ENCODE peak calls at places on chromosomes 4 and X, in six cellular contexts. T, J, E, P, I and D are unnamed samples.

GRCh38 chr4:4864940-4865704 is 5.7 kb downstream of the MSX1 start:
- DNase-seq in P (no peak), I (no peak), J (no peak), T (no peak), E (no peak), D (no peak)

GRCh38 chrX:82658492-82658891 is 849.6 kb upstream of the POU3F4 start:
- DNase-seq in I (no peak), E (no peak), J (no peak), P (no peak), T (no peak), D (no peak)

GRCh38 chrX:153598541-153599191 is at the start of gene CCNQ:
- DNase-seq in T (peak; percentile 14), I (no peak), J (peak; percentile 33), P (peak; percentile 19), E (no peak), D (peak; percentile 37)

GRCh38 chrX:32874839-32875238 is 336.5 kb downstream of the DMD start:
- DNase-seq in E (no peak), J (no peak), I (no peak), P (no peak), T (no peak), D (no peak)

GRCh38 chrX:9131066-9131465 is 97.1 kb upstream of the FAM9B start:
- DNase-seq in T (peak; percentile 28), I (no peak), P (no peak), J (no peak), E (no peak), D (no peak)

GRCh38 chrX:31038585-31039326 is 33.1 kb downstream of the FTHL17 start:
- DNase-seq in J (peak; percentile 63), T (peak; percentile 35), P (no peak), I (peak; percentile 1), E (peak; percentile 32), D (peak; percentile 47)

GRCh38 chr4:80586716-80587115 is 251.2 kb downstream of the CFAP299 start:
- DNase-seq in T (no peak), J (no peak), P (no peak), I (no peak), E (no peak), D (no peak)

GRCh38 chr4:3316146-3316545 is 23.3 kb downstream of the RGS12 start:
- DNase-seq in T (no peak), E (no peak), P (no peak), J (no peak), I (no peak), D (no peak)

GRCh38 chrX:18709833-18710232 is 2.4 kb downstream of the PPEF1 start:
- DNase-seq in E (no peak), J (no peak), T (no peak), P (no peak), I (no peak), D (no peak)

GRCh38 chr4:128166982-128167381 is 105.9 kb downstream of the LARP1B start:
- DNase-seq in I (no peak), E (no peak), J (no peak), P (no peak), T (no peak), D (no peak)

GRCh38 chrX:130057209-130057608 is 53.1 kb downstream of the ELF4 start:
- DNase-seq in T (no peak), I (no peak), J (peak; percentile 14), E (no peak), P (no peak), D (no peak)

GRCh38 chr4:31169851-31170250 is 449.7 kb downstream of the PCDH7 start:
- DNase-seq in I (no peak), J (no peak), P (no peak), T (no peak), E (no peak), D (no peak)

GRCh38 chr4:37873383-37873782 is 17.5 kb upstream of the TBC1D1 start:
- DNase-seq in T (peak; percentile 91), E (no peak), J (peak; percentile 88), I (no peak), P (no peak), D (no peak)

GRCh38 chr4:7197910-7198309 is 5.6 kb downstream of the SORCS2 start:
- DNase-seq in J (no peak), P (no peak), T (no peak), I (no peak), E (no peak), D (peak; percentile 42)

GRCh38 chr4:158176776-158177175 is 4.0 kb upstream of the GASK1B start:
- DNase-seq in I (no peak), E (no peak), T (no peak), J (no peak), P (no peak), D (no peak)

GRCh38 chr4:15149842-15150592 is 147.7 kb downstream of the CPEB2 start:
- DNase-seq in J (peak; percentile 83), T (peak; percentile 76), I (peak; percentile 46), E (peak; percentile 52), P (no peak), D (peak; percentile 78)

GRCh38 chrX:74924449-74925209 is 623 bp downstream of the NEXMIF start:
- DNase-seq in I (no peak), J (peak; percentile 5), T (no peak), P (peak; percentile 34), E (peak; percentile 37), D (peak; percentile 68)

GRCh38 chr4:143762511-143762910 is 62.0 kb upstream of the FREM3 start:
- DNase-seq in T (no peak), P (no peak), I (no peak), J (no peak), E (no peak), D (no peak)

GRCh38 chr4:151646322-151646721 is 114.5 kb downstream of the GATB start:
- DNase-seq in I (no peak), P (no peak), T (no peak), E (no peak), J (no peak), D (no peak)

GRCh38 chr4:110503588-110504435 is 27.9 kb downstream of the ENPEP start:
- DNase-seq in T (peak; percentile 45), J (peak; percentile 65), P (no peak), E (no peak), I (no peak), D (no peak)

GRCh38 chr4:101993841-101994221 is 203.3 kb downstream of the BANK1 start:
- DNase-seq in T (no peak), P (no peak), J (no peak), E (no peak), I (no peak), D (no peak)

GRCh38 chr4:16225139-16225538 is 1.1 kb downstream of the TAPT1 start:
- DNase-seq in P (no peak), J (peak; percentile 58), I (no peak), T (peak; percentile 58), E (no peak), D (no peak)

GRCh38 chr4:186201535-186202230 is 10.3 kb downstream of the CYP4V2 start:
- DNase-seq in J (peak; percentile 53), P (peak; percentile 52), I (no peak), T (peak; percentile 27), E (no peak), D (peak; percentile 40)

GRCh38 chrX:18598413-18598812 is 73.5 kb downstream of the RS1 start:
- DNase-seq in P (no peak), J (peak; percentile 7), E (no peak), T (no peak), I (no peak), D (no peak)

GRCh38 chr4:47490550-47490949 is 5.5 kb downstream of the ATP10D start:
- DNase-seq in T (peak; percentile 59), E (no peak), I (no peak), J (peak; percentile 62), P (no peak), D (peak; percentile 27)

GRCh38 chr4:137310593-137311490 is 221.5 kb downstream of the PCDH18 start:
- DNase-seq in P (no peak), T (peak; percentile 94), I (peak; percentile 41), J (peak; percentile 92), E (no peak), D (no peak)

GRCh38 chrX:150200820-150201287 is 162.3 kb upstream of the MAMLD1 start:
- DNase-seq in J (peak; percentile 97), P (no peak), I (peak; percentile 86), T (peak; percentile 99), E (no peak), D (no peak)

GRCh38 chrX:153635388-153635787 is 11.6 kb upstream of the DUSP9 start:
- DNase-seq in P (no peak), I (no peak), E (no peak), J (no peak), T (no peak), D (no peak)

GRCh38 chr4:115030281-115030680 is 83.1 kb downstream of the NDST4 start:
- DNase-seq in P (no peak), T (peak; percentile 10), J (no peak), I (no peak), E (no peak), D (no peak)

GRCh38 chr4:115028682-115029385 is 84.6 kb downstream of the NDST4 start:
- DNase-seq in J (no peak), T (no peak), I (no peak), E (no peak), P (no peak), D (no peak)
- TF ChIP-seq CTCF in J (no peak), T (no peak), I (no peak), E (no peak), P (no peak), D (no peak)

GRCh38 chrX:131854586-131854985 is 168.5 kb upstream of the STK26 start:
- DNase-seq in P (no peak), J (peak; percentile 4), E (no peak), T (peak; percentile 5), I (no peak), D (no peak)
- TF ChIP-seq CTCF in P (peak; percentile 55), J (no peak), E (peak; percentile 64), T (no peak), I (no peak), D (no peak)

DNA sequence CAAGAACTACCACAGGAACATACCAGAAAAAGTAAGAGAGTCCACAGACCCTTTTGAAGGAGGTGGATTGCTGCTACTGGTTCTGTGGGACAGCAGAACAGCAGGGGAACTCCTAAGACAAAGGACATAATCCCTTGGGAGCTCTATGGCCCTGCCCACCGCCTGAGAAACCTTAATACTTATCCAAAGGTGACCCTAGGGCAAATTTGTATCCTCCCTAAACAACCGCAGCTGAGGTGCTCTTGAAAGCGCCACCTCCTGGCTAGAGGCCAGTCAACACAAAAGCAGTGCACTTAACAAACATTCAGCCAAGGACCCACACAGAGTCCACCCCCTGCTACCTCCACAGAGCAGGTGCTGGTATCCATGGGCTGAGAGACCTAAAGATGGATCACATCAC is 136.8 kb downstream of the ADAM29 start:
- DNase-seq in I (no peak), E (no peak), P (no peak), J (no peak), T (no peak), D (no peak)
- TF ChIP-seq CTCF in I (no peak), E (no peak), P (no peak), J (no peak), T (no peak), D (no peak)

DNA sequence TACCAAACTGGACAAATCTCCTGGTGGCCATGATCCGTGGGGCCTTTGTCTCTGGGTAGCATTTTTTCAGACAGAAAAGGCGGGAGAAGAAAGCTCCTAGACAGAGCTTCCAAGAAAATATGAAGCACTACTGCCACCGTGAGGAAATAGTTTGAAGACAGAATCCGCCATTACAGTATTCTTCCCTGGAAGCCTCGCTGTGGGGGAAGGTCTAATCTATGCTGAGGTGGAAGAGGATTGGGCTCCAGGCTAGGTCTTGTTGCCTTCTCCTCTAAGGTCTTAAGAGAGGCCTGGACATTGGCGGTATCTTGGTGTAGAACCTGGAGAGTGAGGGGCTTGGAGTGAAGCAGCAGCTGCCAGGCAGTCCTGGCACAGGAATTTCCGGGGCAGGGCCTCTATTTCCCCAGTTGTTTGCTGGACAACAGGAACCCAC is 218.9 kb downstream of the OR13H1 start:
- DNase-seq in J (no peak), P (peak; percentile 11), E (no peak), T (peak; percentile 78), I (no peak), D (no peak)
- TF ChIP-seq CTCF in J (no peak), P (no peak), E (no peak), T (peak; percentile 47), I (no peak), D (no peak)